ENCODE peak calls at places on chromosomes 4 and X, in four cellular contexts. Z is breast epithelium, M is glutamatergic neuron, R is HFFc6. A is an unnamed sample.

GRCh38 chr4:39228377-39228776 is 46.0 kb downstream of the WDR19 start:
- DNase-seq in Z (no peak), M (no peak), R (no peak), A (no peak)

GRCh38 chr4:8726344-8726851 is 133.8 kb downstream of the CPZ start:
- DNase-seq in Z (peak), M (no peak), R (no peak), A (no peak)

GRCh38 chrX:103540145-103540544 is 20.9 kb upstream of the RAB40A start:
- DNase-seq in Z (no peak), M (no peak), R (no peak), A (no peak)

GRCh38 chr4:113474017-113474416 is 287.5 kb downstream of the CAMK2D start:
- DNase-seq in Z (no peak), M (no peak), R (peak), A (peak)

GRCh38 chr4:78529569-78530209 is 21.9 kb upstream of the ANXA3 start:
- DNase-seq in Z (no peak), M (no peak), R (peak), A (peak)

GRCh38 chr4:119151161-119151560 is 15.5 kb downstream of the MYOZ2 start:
- DNase-seq in Z (no peak), M (no peak), R (no peak), A (no peak)

GRCh38 chr4:89438102-89438831 is 130.7 kb upstream of the GPRIN3 start:
- DNase-seq in Z (no peak), M (peak), R (peak), A (peak)

GRCh38 chrX:119880552-119881437 is 9.2 kb downstream of the NDUFA1 start:
- DNase-seq in Z (no peak), M (peak), R (peak), A (peak)

GRCh38 chrX:18707442-18708049 is at the start of gene PPEF1:
- DNase-seq in Z (no peak), M (no peak), R (no peak), A (no peak)

GRCh38 chrX:104922206-104922621 is 298.3 kb downstream of the TEX13A start:
- DNase-seq in Z (no peak), M (peak), R (peak), A (peak)

GRCh38 chrX:57329008-57329407 is 42.5 kb downstream of the FAAH2 start:
- DNase-seq in Z (no peak), M (no peak), R (no peak), A (no peak)
- TF ChIP-seq CTCF in Z (no peak), M (peak), R (no peak), A (no peak)

GRCh38 chr4:148056879-148057278 is 325.0 kb downstream of the ARHGAP10 start:
- DNase-seq in Z (no peak), M (no peak), R (peak), A (peak)
- TF ChIP-seq CTCF in Z (no peak), M (no peak), R (peak), A (no peak)

GRCh38 chrX:131747173-131747572 is 203.3 kb downstream of the OR13H1 start:
- DNase-seq in Z (no peak), M (no peak), R (no peak), A (no peak)

GRCh38 chrX:131752493-131753198 is 208.8 kb downstream of the OR13H1 start:
- DNase-seq in Z (no peak), M (no peak), R (no peak), A (no peak)
- TF ChIP-seq CTCF in Z (peak), M (no peak), R (no peak), A (no peak)

GRCh38 chr4:109315818-109316217 is 13.4 kb upstream of the COL25A1 start:
- DNase-seq in Z (no peak), M (no peak), R (no peak), A (no peak)
- TF ChIP-seq CTCF in Z (no peak), M (no peak), R (peak), A (no peak)